ENCODE peak calls at places on chromosomes 13 and 19, in five cellular contexts. N, Y, K, J and O are unnamed samples.

GRCh38 chr19:32066056-32066455 is 279.4 kb upstream of the ZNF507 start:
- DNase-seq in N (no peak), Y (no peak), K (no peak), J (no peak), O (no peak)

GRCh38 chr19:44988896-44989563 is 12.2 kb upstream of the RELB start:
- DNase-seq in N (no peak), Y (peak; percentile 64), K (peak; percentile 44), J (peak; percentile 84), O (peak; percentile 48)

GRCh38 chr19:34327851-34328250 is 37.1 kb upstream of the GPI start:
- DNase-seq in N (no peak), Y (no peak), K (no peak), J (no peak), O (no peak)

GRCh38 chr13:93224545-93224944 is 2.1 kb upstream of the GPC6 start:
- DNase-seq in N (no peak), Y (no peak), K (no peak), J (no peak), O (no peak)

GRCh38 chr13:93628136-93628535 is 401.5 kb downstream of the GPC6 start:
- DNase-seq in N (no peak), Y (no peak), K (no peak), J (no peak), O (no peak)

GRCh38 chr13:100491164-100491847 is 97.3 kb downstream of the GGACT start:
- DNase-seq in N (no peak), Y (no peak), K (peak; percentile 76), J (no peak), O (no peak)

GRCh38 chr13:99717959-99718674 is 216.8 kb downstream of the TM9SF2 start:
- DNase-seq in N (no peak), Y (no peak), K (no peak), J (no peak), O (no peak)

GRCh38 chr13:79171131-79172061 is 234.7 kb downstream of the RBM26 start:
- DNase-seq in N (no peak), Y (no peak), K (no peak), J (no peak), O (no peak)

GRCh38 chr19:42528354-42529247 is at the start of gene CEACAM1:
- DNase-seq in N (no peak), Y (peak; percentile 44), K (no peak), J (peak; percentile 54), O (no peak)

GRCh38 chr19:52102782-52103181 is 7.2 kb upstream of the ZNF841 start:
- DNase-seq in N (no peak), Y (no peak), K (no peak), J (no peak), O (no peak)

GRCh38 chr13:41144576-41144975 is 12.0 kb upstream of the KBTBD6 start:
- DNase-seq in N (no peak), Y (no peak), K (no peak), J (no peak), O (no peak)

GRCh38 chr19:15256708-15257331 is 24.6 kb upstream of the EPHX3 start:
- DNase-seq in N (no peak), Y (no peak), K (no peak), J (no peak), O (no peak)

GRCh38 chr13:109315481-109315880 is 470.9 kb downstream of the IRS2 start:
- DNase-seq in N (no peak), Y (no peak), K (no peak), J (no peak), O (no peak)

GRCh38 chr13:48493076-48493765 is 39.7 kb downstream of the RCBTB2 start:
- DNase-seq in N (no peak), Y (no peak), K (no peak), J (no peak), O (no peak)

GRCh38 chr13:94369862-94370491 is 109.5 kb downstream of the DCT start:
- DNase-seq in N (no peak), Y (no peak), K (no peak), J (no peak), O (no peak)

GRCh38 chr13:70339738-70340137 is 231.5 kb upstream of the KLHL1 start:
- DNase-seq in N (no peak), Y (no peak), K (peak; percentile 5), J (no peak), O (no peak)

GRCh38 chr13:27678306-27679040 is 56.8 kb downstream of the POLR1D start:
- DNase-seq in N (no peak), Y (no peak), K (no peak), J (no peak), O (no peak)

GRCh38 chr19:3163943-3164342 is 14.6 kb upstream of the S1PR4 start:
- DNase-seq in N (no peak), Y (no peak), K (no peak), J (no peak), O (no peak)

GRCh38 chr19:4423727-4424126 is 21.3 kb downstream of the CHAF1A start:
- DNase-seq in N (no peak), Y (no peak), K (no peak), J (no peak), O (no peak)

GRCh38 chr13:51435002-51435578 is 17.7 kb downstream of the INTS6 start:
- DNase-seq in N (no peak), Y (no peak), K (no peak), J (no peak), O (no peak)
- TF ChIP-seq CTCF in N (peak; percentile 51), Y (peak; percentile 87), K (peak; percentile 35), J (peak; percentile 86), O (peak; percentile 71)

GRCh38 chr19:12985049-12985776 is 10.1 kb upstream of the NFIX start:
- DNase-seq in N (no peak), Y (peak; percentile 35), K (no peak), J (no peak), O (peak; percentile 78)
- TF ChIP-seq CTCF in N (no peak), Y (no peak), K (no peak), J (no peak), O (no peak)

GRCh38 chr13:80921556-80921955 is 580.6 kb upstream of the SPRY2 start:
- DNase-seq in N (no peak), Y (no peak), K (no peak), J (no peak), O (no peak)
- TF ChIP-seq CTCF in N (no peak), Y (no peak), K (no peak), J (no peak), O (no peak)

GRCh38 chr13:112689498-112690241 is at the start of gene ATP11A:
- DNase-seq in N (peak; percentile 50), Y (peak; percentile 72), K (peak; percentile 60), J (peak; percentile 92), O (peak; percentile 69)
- TF ChIP-seq CTCF in N (no peak), Y (no peak), K (no peak), J (no peak), O (no peak)

GRCh38 chr19:588758-589692 is 656 bp upstream of the HCN2 start:
- DNase-seq in N (no peak), Y (no peak), K (no peak), J (no peak), O (no peak)
- TF ChIP-seq CTCF in N (no peak), Y (no peak), K (no peak), J (no peak), O (no peak)

DNA sequence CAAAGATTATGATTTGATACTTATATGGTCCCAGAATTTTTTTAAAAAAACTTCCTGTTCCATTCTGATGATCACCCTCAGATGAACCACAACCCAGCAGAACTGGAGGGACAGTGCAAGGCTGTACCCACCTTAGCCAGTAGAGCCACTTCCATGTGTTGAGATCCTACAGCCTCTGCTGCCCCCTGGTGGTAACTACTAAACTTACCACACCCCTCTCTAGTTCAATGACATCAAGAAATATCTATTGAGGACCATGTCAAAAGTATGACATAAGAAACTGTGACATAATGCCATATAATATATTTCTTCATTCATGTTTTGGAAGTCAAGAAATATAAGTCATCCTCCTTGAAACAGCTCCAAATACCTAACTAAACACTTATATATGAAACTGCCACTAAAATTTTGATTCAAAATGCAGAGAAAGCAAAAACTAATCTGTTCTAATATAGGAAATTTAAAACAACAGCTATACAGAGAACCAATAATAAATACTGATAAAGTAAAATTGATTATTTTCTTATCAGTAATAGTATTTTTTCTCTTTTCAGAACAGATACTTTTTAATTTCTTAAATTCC is 412.6 kb downstream of the KCTD12 start:
- DNase-seq in N (peak; percentile 4), Y (peak; percentile 68), K (peak; percentile 75), J (peak; percentile 21), O (peak; percentile 34)
- TF ChIP-seq CTCF in N (peak; percentile 77), Y (peak; percentile 78), K (peak; percentile 71), J (peak; percentile 82), O (peak; percentile 79)

DNA sequence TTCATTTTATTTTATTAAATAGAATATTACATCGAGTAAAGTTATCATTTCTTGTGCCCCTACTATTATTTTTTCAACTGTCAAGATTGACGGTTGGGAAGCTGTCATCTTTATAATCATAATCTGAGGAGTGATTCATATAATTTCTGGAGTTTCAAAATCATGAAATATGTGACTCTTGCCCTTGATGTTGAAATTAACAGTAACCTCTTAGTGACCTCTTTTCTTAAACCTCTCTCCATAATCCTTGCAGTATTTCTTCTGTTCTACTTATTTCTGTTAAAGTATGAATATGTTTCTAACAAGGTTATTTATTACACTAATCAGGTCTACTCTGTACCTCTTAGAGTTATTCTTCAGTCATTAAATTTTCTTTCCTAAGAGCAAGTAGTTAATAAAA is 663.8 kb downstream of the LIG4 start:
- DNase-seq in N (no peak), Y (no peak), K (no peak), J (no peak), O (no peak)
- TF ChIP-seq CTCF in N (no peak), Y (no peak), K (no peak), J (no peak), O (no peak)

GRCh38 chr13:113607056-113607455 is 22.5 kb downstream of the TFDP1 start:
- DNase-seq in N (no peak), Y (no peak), K (no peak), J (no peak), O (no peak)

GRCh38 chr13:113609616-113610015 is 25.1 kb downstream of the TFDP1 start:
- DNase-seq in N (no peak), Y (no peak), K (no peak), J (no peak), O (no peak)

GRCh38 chr13:113607477-113608245 is 23.1 kb downstream of the TFDP1 start:
- DNase-seq in N (no peak), Y (peak; percentile 13), K (no peak), J (no peak), O (peak; percentile 57)

GRCh38 chr13:113608967-113609533 is 24.5 kb downstream of the TFDP1 start:
- DNase-seq in N (no peak), Y (no peak), K (no peak), J (no peak), O (no peak)

GRCh38 chr13:113608246-113608635 is 23.7 kb downstream of the TFDP1 start:
- DNase-seq in N (no peak), Y (no peak), K (no peak), J (no peak), O (no peak)
- TF ChIP-seq CTCF in N (no peak), Y (no peak), K (no peak), J (no peak), O (no peak)

DNA sequence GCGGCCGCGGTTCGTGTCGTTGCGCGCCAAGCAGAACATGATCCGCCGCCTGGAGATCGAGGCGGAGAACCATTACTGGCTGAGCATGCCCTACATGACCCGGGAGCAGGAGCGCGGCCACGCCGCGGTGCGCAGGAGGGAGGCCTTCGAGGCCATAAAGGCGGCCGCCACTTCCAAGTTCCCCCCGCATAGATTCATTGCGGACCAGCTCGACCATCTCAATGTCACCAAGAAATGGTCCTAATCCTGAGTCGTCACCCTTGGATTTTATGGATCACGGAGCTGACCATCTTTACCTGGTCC is 475 bp downstream of the MRPL57 start:
- DNase-seq in N (no peak), Y (no peak), K (no peak), J (no peak), O (no peak)
- TF ChIP-seq CTCF in N (no peak), Y (no peak), K (no peak), J (no peak), O (no peak)

GRCh38 chr19:8412783-8413592 is at the start of gene MARCHF2:
- DNase-seq in N (peak; percentile 76), Y (peak; percentile 92), K (peak; percentile 89), J (peak; percentile 99), O (peak; percentile 96)
- TF ChIP-seq CTCF in N (peak; percentile 65), Y (peak; percentile 65), K (peak; percentile 44), J (peak; percentile 76), O (peak; percentile 63)